ENCODE peak calls at places on chromosomes 3 and 15, in ten cellular contexts. N is heart right ventricle, Z is BE2C, U is AG10803, I is right atrium auricular region, J is astrocyte, X is foreskin fibroblast, K is lower lobe of right lung, P is tibial artery, G is fibroblast of the aortic adventitia. V is an unnamed sample.

GRCh38 chr3:156751461-156752025 is 74.6 kb upstream of the LEKR1 start:
- DNase-seq in X (peak; percentile 98), K (no peak), Z (no peak), P (peak; percentile 52), U (peak; percentile 99), I (peak; percentile 82), G (peak; percentile 93), N (peak; percentile 10), J (peak; percentile 90), V (peak; percentile 51)

GRCh38 chr3:133661454-133662255 is at the start of gene TOPBP1:
- DNase-seq in U (peak; percentile 49), I (peak; percentile 73), Z (peak; percentile 89), X (peak; percentile 84), K (peak; percentile 88), J (peak; percentile 69), G (peak; percentile 57), P (peak; percentile 69), N (peak; percentile 84), V (peak; percentile 17)

GRCh38 chr15:50134524-50135024 is 15.5 kb upstream of the ATP8B4 start:
- DNase-seq in N (no peak), Z (no peak), U (peak; percentile 86), I (no peak), J (peak; percentile 93), P (no peak), X (peak; percentile 93), K (no peak), G (peak; percentile 77), V (peak; percentile 13)

GRCh38 chr3:48273594-48274211 is 32.8 kb downstream of the ZNF589 start:
- DNase-seq in J (peak; percentile 21), K (no peak), P (peak; percentile 47), U (peak; percentile 52), I (peak; percentile 63), G (peak; percentile 77), N (peak; percentile 55), Z (peak; percentile 46), X (peak; percentile 79), V (no peak)

GRCh38 chr15:80736571-80736970 is 41.5 kb downstream of the ABHD17C start:
- DNase-seq in N (no peak), Z (no peak), K (no peak), X (no peak), I (no peak), G (peak; percentile 25), P (no peak), U (no peak), J (peak; percentile 48), V (no peak)

GRCh38 chr3:197749601-197750395 is at the start of gene FYTTD1:
- DNase-seq in X (peak; percentile 97), P (peak; percentile 89), K (peak; percentile 95), N (peak; percentile 89), Z (peak; percentile 94), J (peak; percentile 65), G (peak; percentile 80), I (peak; percentile 88), U (peak; percentile 86), V (no peak)

GRCh38 chr3:42288385-42288784 is 22.4 kb upstream of the CCK start:
- DNase-seq in U (no peak), P (no peak), X (no peak), I (no peak), K (no peak), J (no peak), G (no peak), N (no peak), Z (no peak), V (no peak)

GRCh38 chr3:112084980-112085697 is 1.1 kb upstream of the C3orf52 start:
- DNase-seq in G (no peak), N (no peak), P (no peak), U (no peak), I (no peak), J (no peak), X (no peak), K (no peak), Z (no peak), V (no peak)

GRCh38 chr3:188106006-188106405 is 48.0 kb upstream of the LPP start:
- DNase-seq in U (no peak), J (no peak), N (no peak), K (no peak), X (no peak), I (no peak), G (no peak), Z (no peak), P (no peak), V (no peak)

GRCh38 chr15:61063875-61064320 is 165.2 kb downstream of the RORA start:
- DNase-seq in N (no peak), G (no peak), I (no peak), J (no peak), U (no peak), X (no peak), P (no peak), Z (no peak), K (no peak), V (no peak)

DNA sequence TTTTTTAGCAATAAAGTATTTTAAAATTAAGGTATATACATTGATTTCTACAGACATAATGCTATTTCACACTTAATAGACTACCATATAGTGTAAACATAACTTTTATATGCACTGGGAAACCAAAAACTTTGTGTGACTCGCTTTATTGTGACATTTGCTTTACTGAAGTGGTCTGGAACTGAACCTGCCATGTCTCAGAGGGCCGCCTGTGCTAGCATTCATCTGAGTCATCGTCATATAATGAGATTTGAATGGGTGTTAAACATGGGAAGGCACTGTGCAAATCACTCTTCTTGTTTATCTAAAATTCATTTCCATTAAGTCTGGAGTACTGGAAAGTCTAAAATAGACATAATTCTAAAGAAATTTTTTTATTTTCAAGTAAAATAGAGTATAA is 12.9 kb downstream of the EIF2AK4 start:
- DNase-seq in U (peak; percentile 66), P (no peak), G (peak; percentile 16), Z (no peak), X (peak; percentile 67), J (no peak), I (no peak), K (no peak), N (no peak), V (no peak)
- TF ChIP-seq CTCF in U (no peak), P (no peak), G (no peak), Z (no peak), X (no peak), J (no peak), I (no peak), K (no peak), N (no peak), V (no peak)

DNA sequence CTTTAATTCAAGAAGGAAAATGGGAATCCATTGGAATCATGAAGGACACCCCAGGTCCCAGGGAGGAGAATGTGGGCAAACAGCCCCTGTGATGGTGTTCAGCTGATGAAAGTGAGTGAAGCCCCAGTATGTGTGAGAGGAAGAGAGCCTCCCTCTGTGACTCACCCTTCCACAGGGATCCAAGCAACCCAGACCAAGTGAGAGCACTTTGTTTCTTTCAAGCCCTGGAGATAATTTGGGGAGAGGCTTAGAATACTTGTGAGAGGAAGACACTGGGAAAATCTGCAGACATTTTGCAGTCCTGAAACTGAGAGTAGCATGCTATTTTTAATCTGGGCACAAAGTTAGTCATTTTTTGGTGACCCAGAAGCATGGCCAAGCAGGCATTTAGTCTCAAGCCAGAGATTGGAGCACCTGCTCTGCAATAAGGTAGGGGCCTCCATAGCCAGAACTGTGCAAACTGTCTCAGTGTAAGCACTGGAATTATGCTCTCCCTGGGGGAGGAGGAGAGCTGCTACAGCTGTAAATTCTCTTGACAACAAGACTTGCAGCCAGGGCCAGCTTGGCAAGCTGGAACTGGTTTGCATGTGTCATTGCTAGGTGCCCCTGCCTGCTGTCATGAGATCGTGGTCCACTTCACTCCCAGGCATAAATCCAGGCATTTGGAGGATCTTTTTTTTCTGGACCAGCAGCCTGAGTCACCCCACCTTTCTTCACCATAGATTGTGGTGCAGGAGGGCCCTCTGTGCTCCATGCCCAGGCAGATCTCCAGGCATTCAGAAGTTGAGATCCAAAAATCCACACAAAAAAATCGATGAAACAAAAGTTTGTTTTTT is 537.8 kb upstream of the DPPA4 start:
- DNase-seq in X (peak; percentile 4), K (no peak), J (no peak), P (no peak), U (no peak), G (no peak), N (no peak), Z (no peak), I (no peak), V (no peak)
- H3K4me3 ChIP-seq in X (no peak overlapping the region), K (no peak overlapping the region), J (no peak overlapping the region), P (no peak overlapping the region), U (no peak overlapping the region), G (no peak overlapping the region), N (no peak overlapping the region), Z (no peak overlapping the region), I (no peak overlapping the region), V (no peak overlapping the region)

GRCh38 chr15:85543741-85544155 is 163.3 kb downstream of the AKAP13 start:
- DNase-seq in N (peak; percentile 77), K (peak; percentile 90), X (no peak), Z (peak; percentile 8), G (no peak), U (no peak), P (peak; percentile 83), J (no peak), I (peak; percentile 85), V (no peak)
- TF ChIP-seq CTCF in N (no peak), K (peak; percentile 32), X (no peak), Z (no peak), G (peak; percentile 7), U (no peak), P (no peak), J (no peak), I (no peak), V (no peak)

DNA sequence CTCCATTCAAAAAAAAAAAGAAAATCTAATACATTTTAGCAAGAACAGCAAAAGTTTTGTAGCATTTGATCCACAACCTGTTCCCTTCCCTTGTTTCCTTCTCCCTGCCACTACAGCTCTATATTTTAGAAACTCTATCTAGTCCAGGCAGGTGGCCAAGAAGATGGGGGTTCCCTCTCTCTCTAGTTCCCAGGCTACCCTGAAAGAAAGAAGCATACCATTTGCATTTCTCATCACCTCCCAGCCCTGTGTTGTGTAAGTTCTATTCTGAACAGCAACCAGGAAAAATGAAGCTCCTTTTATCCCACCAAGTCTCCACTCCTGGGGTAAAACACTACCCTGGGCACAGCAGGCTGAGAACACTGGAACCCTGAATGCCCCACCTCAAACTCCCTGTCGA is 100.0 kb downstream of the PCCB start:
- DNase-seq in G (peak; percentile 96), X (peak; percentile 93), U (peak; percentile 98), K (no peak), I (no peak), N (no peak), P (no peak), Z (no peak), J (peak; percentile 92), V (peak; percentile 22)
- H3K4me3 ChIP-seq in G (no peak overlapping the region), X (peak overlapping the region; percentile 15), U (peak overlapping the region; percentile 37), K (no peak overlapping the region), I (no peak overlapping the region), N (no peak overlapping the region), P (no peak overlapping the region), Z (no peak overlapping the region), J (no peak overlapping the region), V (no peak overlapping the region)